ENCODE peak calls at places on chromosomes 11 and 22, in four cellular contexts. U is HepG2, B is A549, G is GM12878. I is an unnamed sample.

GRCh38 chr11:60957188-60957587 is 5.2 kb upstream of the SLC15A3 start:
- DNase-seq in U (no peak), B (no peak), G (no peak), I (no peak)

GRCh38 chr22:27422442-27422841 is 379.1 kb downstream of the MN1 start:
- DNase-seq in B (no peak), U (no peak), G (no peak), I (no peak)

GRCh38 chr11:118438314-118438931 is 2.1 kb downstream of the KMT2A start:
- DNase-seq in U (no peak), G (no peak), B (peak; percentile 31), I (peak; percentile 82)

GRCh38 chr11:126310229-126310991 is 6.5 kb downstream of the DCPS start:
- DNase-seq in G (no peak), U (peak; percentile 63), B (peak; percentile 63), I (peak; percentile 72)

GRCh38 chr11:116535120-116535519 is 237.7 kb downstream of the BUD13 start:
- DNase-seq in G (no peak), U (no peak), B (no peak), I (no peak)

GRCh38 chr11:10913075-10913474 is 55.2 kb upstream of the ZBED5 start:
- DNase-seq in G (no peak), U (no peak), B (no peak), I (no peak)

GRCh38 chr11:1478011-1478410 is 8.6 kb downstream of the MOB2 start:
- DNase-seq in G (no peak), U (no peak), B (no peak), I (no peak)

GRCh38 chr22:23306438-23306921 is 126.2 kb downstream of the BCR start:
- DNase-seq in B (no peak), G (no peak), U (no peak), I (no peak)

GRCh38 chr11:79206951-79207350 is 233.9 kb downstream of the TENM4 start:
- DNase-seq in U (no peak), B (no peak), G (no peak), I (no peak)

GRCh38 chr22:32380991-32381390 is 23.3 kb downstream of the RFPL3 start:
- DNase-seq in U (no peak), B (no peak), G (no peak), I (no peak)

GRCh38 chr22:28053871-28054621 is 135.0 kb upstream of the PITPNB start:
- DNase-seq in B (no peak), G (no peak), U (no peak), I (no peak)

GRCh38 chr22:47628477-47629272 is 866.2 kb downstream of the TBC1D22A start:
- DNase-seq in G (no peak), B (no peak), U (no peak), I (no peak)

GRCh38 chr11:115527534-115528125 is 23.4 kb upstream of the CADM1 start:
- DNase-seq in B (no peak), G (no peak), U (no peak), I (no peak)

GRCh38 chr11:66324626-66325025 is 7.8 kb upstream of the CD248 start:
- DNase-seq in U (no peak), G (no peak), B (no peak), I (no peak)

GRCh38 chr22:37996079-37996478 is 11.7 kb upstream of the SOX10 start:
- DNase-seq in B (no peak), U (no peak), G (no peak), I (no peak)

GRCh38 chr11:88544656-88545280 is 207.2 kb upstream of the CTSC start:
- DNase-seq in B (no peak), U (no peak), G (no peak), I (no peak)

GRCh38 chr11:45174168-45174835 is 27.9 kb downstream of the PRDM11 start:
- DNase-seq in B (no peak), G (no peak), U (no peak), I (no peak)

GRCh38 chr11:111846063-111846462 is 25.3 kb downstream of the ALG9 start:
- DNase-seq in G (no peak), B (no peak), U (no peak), I (no peak)

DNA sequence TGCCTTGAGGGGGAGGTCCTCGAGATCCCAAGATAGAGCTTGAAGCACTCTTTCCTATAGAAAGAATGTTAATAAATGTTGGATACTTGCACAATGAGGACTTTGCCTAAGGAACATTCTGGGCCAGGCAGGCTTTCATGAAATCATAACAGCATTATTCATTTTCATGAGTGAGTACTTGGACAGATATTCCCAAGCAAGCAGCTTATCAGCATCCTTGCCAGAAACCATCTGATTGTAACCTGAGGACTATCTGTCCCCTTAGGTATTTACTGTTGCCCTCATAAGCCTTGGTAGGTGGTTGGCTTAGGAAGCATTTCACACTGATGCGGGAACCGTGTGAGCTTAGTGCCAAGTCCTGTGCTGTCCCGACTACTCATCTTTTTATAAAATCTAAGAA is 22.7 kb downstream of the PANX1 start:
- DNase-seq in G (no peak), U (no peak), B (no peak), I (no peak)
- H3K4me2 ChIP-seq in G (no peak overlapping the region), U (no peak overlapping the region), B (peak overlapping the region; percentile 63), I (no peak overlapping the region)

GRCh38 chr11:12089473-12089872 is 20.9 kb upstream of the MICAL2 start:
- DNase-seq in G (no peak), U (no peak), B (no peak), I (no peak)

GRCh38 chr11:12089041-12089440 is 21.3 kb upstream of the MICAL2 start:
- DNase-seq in U (no peak), G (no peak), B (no peak), I (no peak)

GRCh38 chr11:12087075-12087775 is 23.2 kb upstream of the MICAL2 start:
- DNase-seq in U (no peak), G (no peak), B (no peak), I (peak; percentile 28)

GRCh38 chr11:12088531-12088930 is 21.9 kb upstream of the MICAL2 start:
- DNase-seq in U (no peak), G (no peak), B (no peak), I (no peak)

DNA sequence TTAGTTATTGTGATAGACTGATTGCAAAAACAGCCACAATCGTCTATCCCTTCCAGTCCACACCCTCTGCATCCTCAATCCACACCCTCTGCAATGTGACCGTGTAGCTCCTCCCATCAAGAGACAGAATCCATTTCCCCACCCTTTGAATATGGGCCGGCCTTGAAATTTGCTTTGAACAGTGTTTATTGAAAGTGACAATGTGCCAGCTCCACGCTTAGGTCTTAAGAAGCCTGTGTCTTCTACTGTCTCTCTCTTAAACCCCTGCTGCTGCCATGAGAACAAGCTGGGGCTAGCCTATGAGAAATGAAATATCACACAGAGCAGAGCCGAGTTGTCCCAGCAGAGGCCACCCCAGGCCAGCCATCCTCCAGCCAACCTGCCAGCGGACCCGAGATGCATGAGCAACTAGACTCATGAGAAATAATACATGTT is 22.3 kb upstream of the MICAL2 start:
- DNase-seq in B (no peak), U (no peak), G (no peak), I (peak; percentile 34)
- TF ChIP-seq ESRRA in B (no peak), U (no peak), G (no peak), I (no peak)

GRCh38 chr11:94770563-94771120 is 2.5 kb downstream of the AMOTL1 start:
- DNase-seq in G (no peak), B (no peak), U (no peak), I (no peak)

GRCh38 chr11:94771951-94772350 is 3.8 kb downstream of the AMOTL1 start:
- DNase-seq in U (no peak), G (no peak), B (no peak), I (no peak)

GRCh38 chr11:94769897-94770296 is 1.7 kb downstream of the AMOTL1 start:
- DNase-seq in B (no peak), U (no peak), G (no peak), I (no peak)

GRCh38 chr11:94773842-94774241 is 5.7 kb downstream of the AMOTL1 start:
- DNase-seq in B (no peak), U (no peak), G (no peak), I (no peak)

DNA sequence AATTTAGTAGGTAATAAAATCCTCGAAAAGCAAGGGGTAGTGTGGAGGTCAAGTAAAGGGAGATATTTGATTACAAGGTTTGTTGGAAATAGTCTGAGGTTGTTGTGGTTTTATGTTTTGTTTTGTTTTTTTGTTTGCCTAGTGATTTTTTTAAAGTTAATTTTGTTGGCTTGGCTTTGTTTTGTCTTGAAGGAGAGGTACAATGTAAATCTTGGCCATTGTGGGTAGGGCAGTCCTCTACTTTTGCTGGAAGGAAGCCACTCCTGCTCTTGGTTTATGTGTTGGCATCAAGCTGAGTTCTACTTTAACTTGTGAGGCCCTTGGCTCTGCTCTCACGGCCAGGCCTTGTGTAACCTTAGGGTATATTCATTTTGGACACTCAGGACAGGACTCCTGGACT is 3.2 kb downstream of the AMOTL1 start:
- DNase-seq in U (no peak), G (no peak), B (no peak), I (no peak)
- H3K4me2 ChIP-seq in U (no peak overlapping the region), G (no peak overlapping the region), B (no peak overlapping the region), I (peak overlapping the region; percentile 29)

GRCh38 chr22:17788023-17788330 is 13.7 kb upstream of the BID start:
- DNase-seq in U (no peak), G (no peak), B (no peak), I (no peak)
- TF ChIP-seq ESRRA in U (no peak), G (no peak), B (no peak), I (no peak)

GRCh38 chr11:69703711-69704507 is at the start of gene FGF19:
- DNase-seq in U (no peak), G (no peak), B (peak; percentile 33), I (no peak)

GRCh38 chr11:69707156-69707555 is 3.3 kb upstream of the FGF19 start:
- DNase-seq in U (no peak), B (no peak), G (no peak), I (peak; percentile 37)

GRCh38 chr11:69705901-69706787 is 2.3 kb upstream of the FGF19 start:
- DNase-seq in G (no peak), B (no peak), U (peak; percentile 46), I (no peak)

GRCh38 chr11:69704508-69705245 is 855 bp upstream of the FGF19 start:
- DNase-seq in G (no peak), U (no peak), B (peak; percentile 60), I (peak; percentile 30)

GRCh38 chr11:69705246-69705856 is 1.5 kb upstream of the FGF19 start:
- DNase-seq in G (no peak), U (no peak), B (no peak), I (no peak)
- H3K4me2 ChIP-seq in G (no peak overlapping the region), U (peak overlapping the region; percentile 91), B (peak overlapping the region; percentile 98), I (no peak overlapping the region)

GRCh38 chr22:35540600-35541253 is at the start of gene RASD2:
- DNase-seq in B (peak; percentile 51), U (no peak), G (no peak), I (no peak)
- TF ChIP-seq ESRRA in B (no peak), U (no peak), G (no peak), I (no peak)

GRCh38 chr11:102179366-102179765 is 69.1 kb downstream of the YAP1 start:
- DNase-seq in G (no peak), U (peak; percentile 37), B (no peak), I (no peak)

GRCh38 chr11:102172127-102172848 is 62.0 kb downstream of the YAP1 start:
- DNase-seq in G (no peak), U (no peak), B (no peak), I (no peak)

GRCh38 chr11:102177974-102178631 is 67.9 kb downstream of the YAP1 start:
- DNase-seq in B (peak; percentile 85), G (no peak), U (peak; percentile 85), I (no peak)

GRCh38 chr11:102177126-102177525 is 66.9 kb downstream of the YAP1 start:
- DNase-seq in B (no peak), U (no peak), G (no peak), I (no peak)
- H3K4me2 ChIP-seq in B (peak overlapping the region; percentile 78), U (no peak overlapping the region), G (no peak overlapping the region), I (no peak overlapping the region)